ENCODE peak calls at places on chromosome 19, in seven cellular contexts. R is SK-N-SH, O is HCT116, L is HepG2, Q is H1, E is T47D, B is GM12878. V is an unnamed sample.

GRCh38 chr19:58305932-58306323 is 751 bp downstream of the ERVK3-1 start:
- DNase-seq in O (no peak), E (no peak), Q (no peak), B (no peak), R (peak; percentile 38), L (peak; percentile 21), V (no peak)

GRCh38 chr19:36060430-36060829 is 5.7 kb downstream of the WDR62 start:
- DNase-seq in B (no peak), R (peak; percentile 61), L (no peak), E (peak; percentile 28), O (no peak), Q (peak; percentile 51), V (peak; percentile 42)

GRCh38 chr19:6423499-6424189 is 967 bp downstream of the KHSRP start:
- DNase-seq in B (no peak), L (peak; percentile 49), O (no peak), R (peak; percentile 65), E (peak; percentile 45), Q (peak; percentile 53), V (peak; percentile 46)

GRCh38 chr19:45924891-45925447 is 10.4 kb upstream of the NANOS2 start:
- DNase-seq in B (no peak), Q (no peak), O (peak; percentile 39), R (no peak), L (no peak), E (no peak), V (no peak)

GRCh38 chr19:58582985-58583384 is 9.8 kb upstream of the MZF1 start:
- DNase-seq in Q (no peak), R (no peak), E (no peak), B (no peak), O (no peak), L (no peak), V (no peak)

GRCh38 chr19:39372047-39372802 is 18.7 kb downstream of the PAF1 start:
- DNase-seq in R (no peak), E (no peak), Q (no peak), B (no peak), O (no peak), L (no peak), V (no peak)

GRCh38 chr19:6736917-6737283 is 480 bp downstream of the GPR108 start:
- DNase-seq in E (no peak), B (no peak), R (peak; percentile 97), O (no peak), L (no peak), Q (no peak), V (no peak)

GRCh38 chr19:41921280-41922219 is 6.7 kb downstream of the ERFL start:
- DNase-seq in R (no peak), B (no peak), L (no peak), O (no peak), Q (no peak), E (no peak), V (no peak)

GRCh38 chr19:18683109-18683954 is at the start of gene CRTC1:
- DNase-seq in B (peak; percentile 39), Q (peak; percentile 91), E (peak; percentile 90), L (peak; percentile 66), R (peak; percentile 99), O (peak; percentile 65), V (peak; percentile 99)

GRCh38 chr19:32767951-32768679 is 48.5 kb downstream of the TDRD12 start:
- DNase-seq in R (no peak), E (no peak), B (no peak), Q (no peak), O (no peak), L (no peak), V (no peak)

GRCh38 chr19:37975071-37975470 is 68.1 kb downstream of the SIPA1L3 start:
- DNase-seq in R (no peak), Q (no peak), B (no peak), E (no peak), O (no peak), L (no peak), V (no peak)

GRCh38 chr19:18481505-18482222 is 40.2 kb downstream of the ELL start:
- DNase-seq in O (no peak), R (no peak), B (no peak), Q (no peak), L (no peak), E (no peak), V (peak; percentile 53)

GRCh38 chr19:34596115-34596514 is 80.8 kb downstream of the SCGB2B2 start:
- DNase-seq in R (no peak), E (no peak), O (no peak), L (no peak), B (no peak), Q (no peak), V (no peak)

GRCh38 chr19:30227661-30228112 is 144.5 kb upstream of the ZNF536 start:
- DNase-seq in O (peak; percentile 13), E (peak; percentile 87), Q (peak; percentile 87), L (peak; percentile 17), B (no peak), R (peak; percentile 87), V (peak; percentile 71)

GRCh38 chr19:2055871-2056809 is 5.1 kb upstream of the MKNK2 start:
- DNase-seq in E (no peak), Q (peak; percentile 62), L (no peak), O (peak; percentile 53), R (peak; percentile 61), B (no peak), V (no peak)

GRCh38 chr19:13099073-13099999 is 3.3 kb downstream of the LYL1 start:
- DNase-seq in Q (peak; percentile 74), L (no peak), B (no peak), R (no peak), O (no peak), E (no peak), V (peak; percentile 45)

GRCh38 chr19:33171916-33172359 is 22.2 kb upstream of the LRP3 start:
- DNase-seq in R (no peak), L (no peak), Q (no peak), B (no peak), E (no peak), O (no peak), V (no peak)

GRCh38 chr19:48724796-48725753 is 5.5 kb upstream of the MAMSTR start:
- DNase-seq in Q (no peak), L (no peak), B (no peak), O (peak; percentile 72), R (peak; percentile 75), E (peak; percentile 53), V (peak; percentile 72)

GRCh38 chr19:10230904-10231623 is at the start of gene S1PR2:
- DNase-seq in R (peak; percentile 97), Q (peak; percentile 87), E (peak; percentile 57), L (peak; percentile 36), O (peak; percentile 49), B (no peak), V (peak; percentile 92)

GRCh38 chr19:10231624-10232228 is 595 bp upstream of the S1PR2 start:
- DNase-seq in Q (no peak), L (no peak), O (no peak), B (no peak), R (no peak), E (no peak), V (no peak)

GRCh38 chr19:10228393-10228792 is 2.7 kb downstream of the S1PR2 start:
- DNase-seq in E (no peak), Q (no peak), L (no peak), B (no peak), O (no peak), R (no peak), V (no peak)

GRCh38 chr19:10228925-10229324 is 2.2 kb downstream of the S1PR2 start:
- DNase-seq in Q (no peak), O (no peak), B (no peak), R (peak; percentile 45), E (no peak), L (peak; percentile 48), V (peak; percentile 71)

GRCh38 chr19:10230155-10230903 is 802 bp downstream of the S1PR2 start:
- DNase-seq in E (no peak), L (no peak), R (peak; percentile 83), Q (peak; percentile 83), O (no peak), B (no peak), V (no peak)
- TF ChIP-seq JUND in E (no peak), L (no peak), R (no peak), Q (no peak), O (no peak), B (peak; percentile 49), V (no peak)

GRCh38 chr19:55525289-55526101 is 11.4 kb downstream of the SBK2 start:
- DNase-seq in B (no peak), E (no peak), L (no peak), O (no peak), R (no peak), Q (no peak), V (no peak)

GRCh38 chr19:55527197-55528029 is 9.5 kb downstream of the SBK2 start:
- DNase-seq in Q (no peak), R (no peak), E (no peak), L (no peak), B (no peak), O (no peak), V (no peak)

GRCh38 chr19:55529636-55530230 is 7.2 kb downstream of the SBK2 start:
- DNase-seq in E (no peak), O (no peak), L (no peak), B (no peak), R (no peak), Q (no peak), V (no peak)

GRCh38 chr19:55528030-55528801 is 8.7 kb downstream of the SBK2 start:
- DNase-seq in O (no peak), L (peak; percentile 30), R (peak; percentile 90), B (no peak), Q (no peak), E (no peak), V (no peak)

GRCh38 chr19:55526216-55527196 is 10.4 kb downstream of the SBK2 start:
- DNase-seq in E (peak; percentile 35), O (no peak), L (peak; percentile 31), B (no peak), R (peak; percentile 57), Q (no peak), V (no peak)
- TF ChIP-seq JUND in E (no peak), O (no peak), L (no peak), B (no peak), R (no peak), Q (no peak), V (no peak)

GRCh38 chr19:11693505-11694499 is 44.9 kb downstream of the ZNF823 start:
- DNase-seq in O (peak; percentile 56), Q (peak; percentile 57), E (no peak), L (peak; percentile 85), B (no peak), R (peak; percentile 64), V (peak; percentile 64)
- TF ChIP-seq JUND in O (no peak), Q (peak; percentile 29), E (no peak), L (no peak), B (no peak), R (no peak), V (no peak)

GRCh38 chr19:8511573-8512101 is 2.3 kb downstream of the ZNF414 start:
- DNase-seq in B (no peak), L (no peak), Q (peak; percentile 79), R (no peak), O (peak; percentile 53), E (no peak), V (no peak)

GRCh38 chr19:8513687-8514504 is at the start of gene ZNF414:
- DNase-seq in E (peak; percentile 96), O (peak; percentile 97), Q (peak; percentile 99), R (peak; percentile 98), L (peak; percentile 83), B (peak; percentile 60), V (peak; percentile 98)

GRCh38 chr19:8510589-8511115 is 3.3 kb downstream of the ZNF414 start:
- DNase-seq in B (no peak), E (no peak), O (no peak), L (no peak), R (no peak), Q (no peak), V (no peak)

GRCh38 chr19:8512991-8513686 is 828 bp downstream of the ZNF414 start:
- DNase-seq in B (no peak), O (no peak), Q (no peak), R (no peak), E (no peak), L (no peak), V (no peak)

GRCh38 chr19:8512115-8512967 is 1.6 kb downstream of the ZNF414 start:
- DNase-seq in R (peak; percentile 87), E (peak; percentile 79), B (no peak), O (peak; percentile 67), L (peak; percentile 60), Q (peak; percentile 84), V (peak; percentile 88)
- TF ChIP-seq JUND in R (no peak), E (no peak), B (no peak), O (no peak), L (no peak), Q (no peak), V (no peak)

V was measured in K562.